ENCODE peak calls at places on chromosome 9, in four cellular contexts. R, I, L and G are unnamed samples.
A peak's percentile ranks its signal among the peaks of the same experiment; 100 is the strongest.

GRCh38 chr9:107548298-107549142 is 59.0 kb upstream of the KLF4 start:
- DNase-seq in R (no peak), I (no peak), L (peak; percentile 51), G (no peak)

GRCh38 chr9:76445976-76446375 is 13.0 kb upstream of the GCNT1 start:
- DNase-seq in R (no peak), I (no peak), L (no peak), G (no peak)

GRCh38 chr9:80995759-80996158 is 693.6 kb downstream of the TLE1 start:
- DNase-seq in R (no peak), I (no peak), L (no peak), G (no peak)

GRCh38 chr9:6877671-6878161 is 119.9 kb downstream of the KDM4C start:
- DNase-seq in R (no peak), I (no peak), L (no peak), G (no peak)

GRCh38 chr9:93126825-93127368 is 7.2 kb downstream of the NINJ1 start:
- DNase-seq in R (no peak), I (peak; percentile 16), L (no peak), G (peak; percentile 45)

GRCh38 chr9:93532121-93532520 is 44.3 kb upstream of the PHF2 start:
- DNase-seq in R (no peak), I (no peak), L (no peak), G (no peak)

GRCh38 chr9:75889577-75889976 is 896 bp upstream of the PCSK5 start:
- DNase-seq in R (peak; percentile 18), I (no peak), L (peak; percentile 8), G (no peak)

GRCh38 chr9:137430723-137431415 is 7.7 kb downstream of the NOXA1 start:
- DNase-seq in R (no peak), I (no peak), L (no peak), G (no peak)

GRCh38 chr9:76687861-76688374 is 76.3 kb upstream of the PCA3 start:
- DNase-seq in R (no peak), I (no peak), L (no peak), G (no peak)

GRCh38 chr9:79572032-79572890 is 496 bp downstream of the TLE4 start:
- DNase-seq in R (peak; percentile 43), I (peak; percentile 32), L (peak; percentile 56), G (peak; percentile 83)

GRCh38 chr9:16032799-16033198 is 480.0 kb downstream of the CCDC171 start:
- DNase-seq in R (peak; percentile 33), I (no peak), L (no peak), G (peak; percentile 49)

GRCh38 chr9:96169488-96169887 is 132.5 kb downstream of the HSD17B3 start:
- DNase-seq in R (no peak), I (no peak), L (no peak), G (peak; percentile 94)

GRCh38 chr9:31236344-31236743 is 1148.1 kb upstream of the ACO1 start:
- DNase-seq in R (no peak), I (no peak), L (no peak), G (no peak)

GRCh38 chr9:78918976-78919375 is 622.1 kb downstream of the PSAT1 start:
- DNase-seq in R (no peak), I (no peak), L (no peak), G (no peak)

GRCh38 chr9:73154760-73155159 is 3.1 kb downstream of the ANXA1 start:
- DNase-seq in R (no peak), I (no peak), L (no peak), G (no peak)

GRCh38 chr9:113898596-113898995 is 22.5 kb downstream of the ZNF618 start:
- DNase-seq in R (no peak), I (no peak), L (no peak), G (no peak)

GRCh38 chr9:94802795-94803194 is 76.3 kb downstream of the AOPEP start:
- DNase-seq in R (no peak), I (no peak), L (no peak), G (no peak)

GRCh38 chr9:11726659-11727058 is 966.5 kb upstream of the TYRP1 start:
- DNase-seq in R (no peak), I (no peak), L (no peak), G (no peak)

GRCh38 chr9:24257726-24258125 is 288.0 kb downstream of the IZUMO3 start:
- DNase-seq in R (peak; percentile 7), I (no peak), L (no peak), G (no peak)

GRCh38 chr9:130017035-130017909 is 25.7 kb downstream of the FNBP1 start:
- DNase-seq in R (no peak), I (no peak), L (no peak), G (no peak)

GRCh38 chr9:28439688-28440087 is 866.4 kb upstream of the C9orf72 start:
- DNase-seq in R (no peak), I (no peak), L (no peak), G (no peak)

GRCh38 chr9:127122176-127123151 is at the start of gene ANGPTL2:
- DNase-seq in R (peak; percentile 82), I (peak; percentile 92), L (peak; percentile 73), G (peak; percentile 97)
- H3K27ac ChIP-seq in R (peak within 1 kb of the TSS; percentile 36), I (peak within 1 kb of the TSS; percentile 88), L (peak within 1 kb of the TSS; percentile 65), G (peak within 1 kb of the TSS; percentile 74)

GRCh38 chr9:127444283-127444920 is 6.8 kb downstream of the RPL12 start:
- DNase-seq in R (no peak), I (no peak), L (no peak), G (no peak)
- H3K36me3 ChIP-seq in R (peaks cover 92% of the 10 kb centered on the region), I (peaks cover 97% of the 10 kb centered on the region), L (peaks cover 28% of the 10 kb centered on the region), G (peaks cover 17% of the 10 kb centered on the region)

DNA sequence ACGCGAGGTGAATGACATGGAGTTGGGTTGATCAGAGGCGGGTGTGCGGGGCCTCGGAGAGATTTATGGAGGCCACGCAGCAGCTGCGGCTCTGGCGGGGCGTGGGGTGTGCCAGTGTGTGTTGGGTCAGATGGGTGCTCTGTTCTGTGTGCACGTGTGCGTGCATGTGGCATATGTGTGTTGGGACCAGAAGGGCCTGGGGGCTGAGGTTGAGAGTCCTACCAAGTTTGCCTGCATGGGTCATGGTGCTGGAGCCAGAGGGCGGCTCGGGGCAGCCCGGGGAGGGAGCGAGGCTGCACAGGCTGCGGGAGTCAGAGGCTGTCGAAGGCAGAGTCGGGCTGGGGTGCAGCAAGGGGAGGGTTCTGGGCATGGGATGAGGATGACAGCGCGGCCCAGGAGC is 25.5 kb downstream of the RXRA start:
- DNase-seq in R (no peak), I (no peak), L (no peak), G (no peak)
- H3K27ac ChIP-seq in R (no peak overlapping the region), I (peak overlapping the region; percentile 71), L (no peak overlapping the region), G (no peak overlapping the region)

GRCh38 chr9:69970001-69970531 is 73.6 kb upstream of the MAMDC2 start:
- DNase-seq in R (no peak), I (no peak), L (no peak), G (peak; percentile 4)
- H3K36me3 ChIP-seq in R (no peaks in the 10 kb centered on the region), I (no peaks in the 10 kb centered on the region), L (no peaks in the 10 kb centered on the region), G (no peaks in the 10 kb centered on the region)

DNA sequence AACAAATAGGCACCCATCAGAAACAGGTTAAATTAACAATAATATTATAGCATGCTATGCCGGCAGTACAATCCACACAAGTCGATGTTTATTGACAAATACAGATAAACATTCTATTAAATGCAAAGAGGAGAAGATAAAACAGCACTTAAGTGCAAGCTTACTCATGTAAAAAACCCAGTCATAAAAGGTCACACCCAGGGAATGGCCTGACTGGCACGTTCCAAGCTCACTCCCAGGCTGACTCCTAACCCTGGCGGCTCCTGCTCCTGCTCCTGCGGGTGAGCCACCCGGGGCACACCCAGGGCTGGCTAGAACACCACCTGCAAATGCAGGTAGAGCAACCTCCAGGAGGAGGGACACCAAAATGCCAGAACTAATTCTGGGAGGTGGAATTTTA is 66.9 kb downstream of the SEMA4D start:
- DNase-seq in R (no peak), I (no peak), L (no peak), G (no peak)
- H3K27ac ChIP-seq in R (no peak overlapping the region), I (no peak overlapping the region), L (no peak overlapping the region), G (no peak overlapping the region)

GRCh38 chr9:100052375-100052774 is 46.4 kb downstream of the ERP44 start:
- DNase-seq in R (no peak), I (no peak), L (no peak), G (no peak)
- H3K36me3 ChIP-seq in R (peaks cover 20% of the 10 kb centered on the region), I (peaks cover 17% of the 10 kb centered on the region), L (no peaks in the 10 kb centered on the region), G (no peaks in the 10 kb centered on the region)

GRCh38 chr9:127987103-127987614 is 6.4 kb upstream of the EEIG1 start:
- DNase-seq in R (no peak), I (peak; percentile 66), L (peak; percentile 97), G (no peak)
- H3K27ac ChIP-seq in R (no peak overlapping the region), I (peak overlapping the region; percentile 72), L (peak overlapping the region; percentile 91), G (no peak overlapping the region)

DNA sequence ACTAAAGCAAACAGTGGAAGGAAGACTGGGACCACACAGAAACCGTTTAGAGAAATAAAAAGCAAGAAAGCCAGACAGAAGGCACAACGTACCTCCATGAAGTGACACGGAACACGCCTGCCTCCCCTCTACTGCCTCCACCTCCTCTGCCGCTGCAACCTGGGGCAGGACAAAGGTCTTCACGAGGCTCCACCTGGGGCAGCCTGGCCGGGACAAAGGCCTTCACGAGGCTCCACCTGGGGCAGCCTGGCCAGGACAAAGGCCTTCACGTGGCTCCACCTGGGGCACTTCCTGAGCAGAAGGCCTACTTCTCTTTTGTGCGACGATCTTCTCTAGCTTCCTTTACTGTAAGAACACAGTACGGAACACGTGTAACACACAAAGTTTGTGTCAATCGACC is 11.7 kb downstream of the QSOX2 start:
- DNase-seq in R (no peak), I (no peak), L (no peak), G (no peak)
- H3K36me3 ChIP-seq in R (peaks cover 56% of the 10 kb centered on the region), I (peaks cover 13% of the 10 kb centered on the region), L (peaks cover 4% of the 10 kb centered on the region), G (no peaks in the 10 kb centered on the region)

GRCh38 chr9:98105006-98105405 is 14.0 kb downstream of the TRIM14 start:
- DNase-seq in R (no peak), I (no peak), L (no peak), G (no peak)

GRCh38 chr9:98108540-98109031 is 10.4 kb downstream of the TRIM14 start:
- DNase-seq in R (no peak), I (no peak), L (no peak), G (no peak)

GRCh38 chr9:98109052-98109451 is 10.0 kb downstream of the TRIM14 start:
- DNase-seq in R (no peak), I (no peak), L (no peak), G (no peak)

GRCh38 chr9:98104445-98104881 is 14.6 kb downstream of the TRIM14 start:
- DNase-seq in R (no peak), I (no peak), L (no peak), G (no peak)

DNA sequence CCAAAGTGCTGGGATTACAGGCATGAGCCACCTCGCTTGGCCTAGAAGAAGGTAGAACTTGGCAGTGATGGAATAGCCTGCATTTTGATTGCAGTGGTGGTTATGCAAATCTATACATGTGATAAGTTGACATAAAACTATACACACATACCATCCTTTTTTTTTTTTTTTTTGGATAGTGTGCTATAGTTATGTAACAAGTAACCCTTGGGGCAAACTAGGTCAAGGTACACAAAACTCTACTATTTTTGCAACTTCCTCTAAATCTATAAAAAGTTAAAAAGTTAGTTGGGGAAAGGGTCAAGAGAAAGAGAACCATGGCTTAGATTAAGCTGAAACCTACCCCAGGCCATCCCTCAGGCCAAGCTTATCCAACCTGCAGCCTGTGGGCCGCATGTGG is 11.1 kb downstream of the TRIM14 start:
- DNase-seq in R (no peak), I (no peak), L (no peak), G (no peak)
- H3K27ac ChIP-seq in R (no peak overlapping the region), I (no peak overlapping the region), L (no peak overlapping the region), G (no peak overlapping the region)